ENCODE peak calls at places on chromosomes 7 and 10, in four cellular contexts. P is CD8-positive, alpha-beta memory T cell; V is midbrain; W is AG20443. T is an unnamed sample.

GRCh38 chr7:1564603-1565022 is 5.2 kb downstream of the PSMG3 start:
- DNase-seq in W (peak), V (no peak), P (no peak), T (no peak)

GRCh38 chr7:100483728-100484635 is at the start of gene NYAP1:
- DNase-seq in V (peak), P (peak), W (peak), T (peak)

GRCh38 chr10:80359644-80360043 is 3.1 kb downstream of the DYDC2 start:
- DNase-seq in V (no peak), W (no peak), P (no peak), T (no peak)

GRCh38 chr7:64037095-64037494 is 8.1 kb upstream of the ZNF727 start:
- DNase-seq in W (no peak), P (no peak), V (no peak), T (no peak)

GRCh38 chr7:55570939-55571338 is 1.4 kb downstream of the VOPP1 start:
- DNase-seq in W (peak), V (no peak), P (no peak), T (peak)

GRCh38 chr7:92717982-92718716 is 118.2 kb downstream of the CDK6 start:
- DNase-seq in P (peak), V (peak), W (peak), T (no peak)

GRCh38 chr7:120955577-120956149 is 5.1 kb downstream of the ING3 start:
- DNase-seq in W (no peak), V (no peak), P (no peak), T (no peak)

GRCh38 chr10:14712991-14713422 is 61.7 kb downstream of the FAM107B start:
- DNase-seq in V (no peak), P (no peak), W (no peak), T (no peak)

GRCh38 chr7:135210818-135211178 is 528 bp downstream of the WDR91 start:
- DNase-seq in P (no peak), W (no peak), V (no peak), T (no peak)

GRCh38 chr10:33333260-33334169 is 952 bp downstream of the NRP1 start:
- DNase-seq in W (no peak), V (no peak), P (peak), T (no peak)

GRCh38 chr7:75963383-75963995 is 30.9 kb downstream of the TMEM120A start:
- DNase-seq in W (no peak), V (no peak), P (no peak), T (peak)

GRCh38 chr7:157529768-157530560 is 193.2 kb downstream of the DNAJB6 start:
- DNase-seq in W (no peak), P (no peak), V (no peak), T (no peak)

GRCh38 chr7:43039346-43039745 is 73.1 kb upstream of the HECW1 start:
- DNase-seq in P (no peak), V (no peak), W (peak), T (no peak)

GRCh38 chr10:102675887-102676616 is 31.8 kb downstream of the TRIM8 start:
- DNase-seq in P (no peak), W (peak), V (peak), T (peak)

GRCh38 chr7:137715546-137715945 is 131.2 kb downstream of the DGKI start:
- DNase-seq in P (no peak), W (peak), V (no peak), T (no peak)

GRCh38 chr10:77926566-77927342 is at the start of gene DLG5:
- DNase-seq in W (peak), V (peak), P (no peak), T (peak)